ENCODE peak calls at places on chromosome 7, in seven cellular contexts. B, S, Z, X, M, T and N are unnamed samples. For H3K4me1, the result is how much of the 10 kb centered on the place peaks cover.

GRCh38 chr7:81280531-81280930 is 361.7 kb upstream of the SEMA3C start:
- DNase-seq in B (no peak), S (no peak), Z (no peak), X (no peak), M (no peak), T (no peak), N (no peak)

GRCh38 chr7:102389810-102390209 is 6.4 kb upstream of the PRKRIP1 start:
- DNase-seq in B (no peak), S (no peak), Z (no peak), X (no peak), M (no peak), T (no peak), N (no peak)

GRCh38 chr7:6658618-6659345 is 21.7 kb downstream of the ZNF316 start:
- DNase-seq in B (no peak), S (no peak), Z (peak), X (no peak), M (no peak), T (peak), N (no peak)

GRCh38 chr7:44284881-44285541 is 40.4 kb downstream of the CAMK2B start:
- DNase-seq in B (no peak), S (no peak), Z (no peak), X (peak), M (no peak), T (peak), N (peak)

GRCh38 chr7:2175514-2175913 is 57.2 kb downstream of the MAD1L1 start:
- DNase-seq in B (peak), S (peak), Z (no peak), X (peak), M (no peak), T (no peak), N (no peak)

GRCh38 chr7:98034044-98035035 is 44.3 kb upstream of the OCM2 start:
- DNase-seq in B (no peak), S (no peak), Z (no peak), X (no peak), M (peak), T (no peak), N (no peak)

GRCh38 chr7:17105701-17106100 is 192.8 kb upstream of the AHR start:
- DNase-seq in B (no peak), S (no peak), Z (no peak), X (no peak), M (no peak), T (no peak), N (no peak)

GRCh38 chr7:79410345-79410744 is 43.1 kb downstream of the MAGI2 start:
- DNase-seq in B (no peak), S (no peak), Z (no peak), X (no peak), M (no peak), T (no peak), N (no peak)

GRCh38 chr7:132877578-132877977 is 204.3 kb downstream of the CHCHD3 start:
- DNase-seq in B (no peak), S (no peak), Z (peak), X (no peak), M (no peak), T (no peak), N (no peak)

GRCh38 chr7:88509341-88509740 is 202.6 kb upstream of the STEAP4 start:
- DNase-seq in B (no peak), S (no peak), Z (no peak), X (no peak), M (no peak), T (no peak), N (no peak)

GRCh38 chr7:99835189-99835588 is 7.4 kb downstream of the CYP3A43 start:
- DNase-seq in B (no peak), S (no peak), Z (no peak), X (no peak), M (no peak), T (no peak), N (no peak)

GRCh38 chr7:149845257-149845980 is 7.2 kb downstream of the ZNF862 start:
- DNase-seq in B (no peak), S (no peak), Z (no peak), X (no peak), M (no peak), T (no peak), N (no peak)

GRCh38 chr7:158273138-158273651 is 314.4 kb downstream of the PTPRN2 start:
- DNase-seq in B (no peak), S (no peak), Z (no peak), X (peak), M (no peak), T (peak), N (no peak)

GRCh38 chr7:47548546-47548945 is 33.4 kb downstream of the TNS3 start:
- DNase-seq in B (no peak), S (no peak), Z (no peak), X (no peak), M (no peak), T (no peak), N (no peak)
- H3K4me1 ChIP-seq in B (under half), S (under half), Z (under half), X (under half), M (under half), T (under half), N (under half)

GRCh38 chr7:883029-884021 is 7.0 kb downstream of the GET4 start:
- DNase-seq in B (no peak), S (no peak), Z (no peak), X (peak), M (no peak), T (no peak), N (no peak)

GRCh38 chr7:882336-883028 is 6.1 kb downstream of the GET4 start:
- DNase-seq in B (no peak), S (no peak), Z (no peak), X (peak), M (no peak), T (no peak), N (no peak)

GRCh38 chr7:880450-880849 is 4.1 kb downstream of the GET4 start:
- DNase-seq in B (no peak), S (no peak), Z (no peak), X (no peak), M (no peak), T (no peak), N (no peak)

GRCh38 chr7:879706-880105 is 3.4 kb downstream of the GET4 start:
- DNase-seq in B (no peak), S (no peak), Z (no peak), X (no peak), M (no peak), T (no peak), N (no peak)

GRCh38 chr7:881441-882234 is 5.3 kb downstream of the GET4 start:
- DNase-seq in B (no peak), S (no peak), Z (no peak), X (no peak), M (no peak), T (no peak), N (no peak)
- H3K4me1 ChIP-seq in B (under half), S (under half), Z (under half), X (half or more), M (under half), T (under half), N (under half)

DNA sequence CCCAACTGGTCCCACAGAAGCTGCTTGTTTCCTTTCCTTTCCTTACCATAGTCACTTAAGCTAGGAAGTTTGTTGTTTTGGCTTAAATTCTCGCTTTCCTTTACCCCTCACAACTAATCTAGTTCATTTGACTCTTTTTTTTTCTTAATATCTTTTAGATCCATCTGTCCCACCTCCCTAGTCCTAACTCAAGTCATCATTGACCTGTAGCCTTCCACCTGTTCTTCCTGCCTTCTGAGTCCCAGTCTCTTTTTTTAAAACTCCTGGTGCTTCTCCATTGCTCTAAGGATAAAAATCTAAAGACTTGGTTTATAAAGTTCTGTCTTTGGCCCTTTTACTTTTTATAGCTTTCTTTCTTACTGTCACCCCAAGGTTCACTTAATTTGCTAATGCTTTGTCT is 47.6 kb downstream of the RALA start:
- DNase-seq in B (no peak), S (no peak), Z (no peak), X (no peak), M (no peak), T (no peak), N (no peak)
- H3K4me1 ChIP-seq in B (under half), S (under half), Z (under half), X (under half), M (under half), T (under half), N (under half)

GRCh38 chr7:74481458-74482324 is 28.0 kb downstream of the GTF2IRD1 start:
- DNase-seq in B (no peak), S (no peak), Z (no peak), X (no peak), M (no peak), T (no peak), N (no peak)
- H3K4me1 ChIP-seq in B (under half), S (half or more), Z (under half), X (half or more), M (under half), T (half or more), N (under half)